ENCODE peak calls at places on chromosomes 11 and 22, in eight cellular contexts. Q is upper lobe of right lung; Z is colonic mucosa; S is stomach; O is CD8-positive, alpha-beta T cell; J is endodermal cell; X is body of pancreas; R is astrocyte of the spinal cord. N is an unnamed sample.

GRCh38 chr11:20105427-20105826 is 54.8 kb downstream of the DBX1 start:
- DNase-seq in Q (no peak), Z (no peak), S (no peak), O (no peak), J (no peak), X (no peak), R (no peak), N (no peak)

GRCh38 chr11:113001709-113002108 is 40.5 kb downstream of the NCAM1 start:
- DNase-seq in Q (no peak), Z (no peak), S (no peak), O (no peak), J (no peak), X (no peak), R (no peak), N (no peak)

GRCh38 chr11:69677744-69678143 is 2.6 kb upstream of the LTO1 start:
- DNase-seq in Q (no peak), Z (no peak), S (no peak), O (no peak), J (no peak), X (no peak), R (no peak), N (no peak)

GRCh38 chr22:41538583-41538982 is 5.7 kb downstream of the POLR3H start:
- DNase-seq in Q (no peak), Z (no peak), S (no peak), O (no peak), J (no peak), X (no peak), R (no peak), N (no peak)

GRCh38 chr11:118318112-118319030 is 13.8 kb downstream of the CD3E start:
- DNase-seq in Q (peak), Z (no peak), S (no peak), O (no peak), J (no peak), X (no peak), R (no peak), N (no peak)

GRCh38 chr11:14764899-14765527 is 121.4 kb downstream of the PDE3B start:
- DNase-seq in Q (no peak), Z (no peak), S (no peak), O (peak), J (no peak), X (no peak), R (peak), N (peak)

GRCh38 chr22:26066534-26066933 is 102.7 kb upstream of the SEZ6L start:
- DNase-seq in Q (no peak), Z (no peak), S (no peak), O (no peak), J (peak), X (no peak), R (no peak), N (no peak)

GRCh38 chr11:13883042-13883441 is 79.5 kb upstream of the SPON1 start:
- DNase-seq in Q (peak), Z (peak), S (no peak), O (no peak), J (no peak), X (no peak), R (no peak), N (no peak)

GRCh38 chr11:2870955-2871720 is 14.4 kb downstream of the CDKN1C start:
- DNase-seq in Q (no peak), Z (no peak), S (no peak), O (no peak), J (no peak), X (no peak), R (no peak), N (no peak)

GRCh38 chr11:106724293-106724892 is 293.9 kb downstream of the GUCY1A2 start:
- DNase-seq in Q (no peak), Z (no peak), S (no peak), O (no peak), J (no peak), X (no peak), R (no peak), N (peak)

GRCh38 chr11:59145534-59145933 is 2.9 kb downstream of the FAM111A start:
- DNase-seq in Q (no peak), Z (no peak), S (no peak), O (no peak), J (no peak), X (no peak), R (peak), N (peak)

GRCh38 chr11:72578051-72578450 is 96.2 kb downstream of the PDE2A start:
- DNase-seq in Q (peak), Z (no peak), S (no peak), O (no peak), J (peak), X (no peak), R (no peak), N (no peak)

GRCh38 chr11:104968856-104969776 is 742 bp upstream of the CASP4 start:
- DNase-seq in Q (peak), Z (peak), S (no peak), O (no peak), J (peak), X (peak), R (no peak), N (peak)

GRCh38 chr11:34345991-34346480 is 11.8 kb downstream of the ABTB2 start:
- DNase-seq in Q (no peak), Z (no peak), S (no peak), O (no peak), J (no peak), X (no peak), R (peak), N (peak)

GRCh38 chr11:106986261-106986660 is 32.0 kb downstream of the GUCY1A2 start:
- DNase-seq in Q (no peak), Z (no peak), S (no peak), O (no peak), J (no peak), X (no peak), R (peak), N (peak)

GRCh38 chr22:44263547-44263946 is 49.2 kb downstream of the SHISAL1 start:
- DNase-seq in Q (peak), Z (no peak), S (no peak), O (no peak), J (no peak), X (no peak), R (no peak), N (no peak)

GRCh38 chr22:26554956-26555355 is 35.0 kb downstream of the TPST2 start:
- DNase-seq in Q (no peak), Z (no peak), S (no peak), O (no peak), J (peak), X (no peak), R (no peak), N (no peak)

GRCh38 chr22:37240941-37241320 is 3.1 kb downstream of the RAC2 start:
- DNase-seq in Q (no peak), Z (no peak), S (no peak), O (peak), J (no peak), X (no peak), R (no peak), N (no peak)

GRCh38 chr11:107385361-107385982 is 72.2 kb downstream of the CWF19L2 start:
- DNase-seq in Q (no peak), Z (no peak), S (no peak), O (no peak), J (no peak), X (no peak), R (peak), N (peak)

GRCh38 chr11:46541593-46542371 is 52.0 kb downstream of the AMBRA1 start:
- DNase-seq in Q (peak), Z (peak), S (peak), O (no peak), J (no peak), X (peak), R (no peak), N (no peak)

GRCh38 chr11:68582416-68583046 is 101.8 kb upstream of the GAL start:
- DNase-seq in Q (no peak), Z (no peak), S (no peak), O (no peak), J (no peak), X (no peak), R (no peak), N (no peak)

GRCh38 chr11:20000393-20001134 is 159.7 kb downstream of the DBX1 start:
- DNase-seq in Q (no peak), Z (no peak), S (no peak), O (no peak), J (peak), X (no peak), R (no peak), N (no peak)

GRCh38 chr11:69007978-69008381 is 5.1 kb downstream of the MRGPRF start:
- DNase-seq in Q (peak), Z (no peak), S (no peak), O (no peak), J (peak), X (no peak), R (no peak), N (peak)

GRCh38 chr22:41380993-41381328 is 781 bp upstream of the TEF start:
- DNase-seq in Q (no peak), Z (peak), S (peak), O (no peak), J (no peak), X (peak), R (peak), N (peak)

GRCh38 chr22:22703715-22704114 is 59.3 kb downstream of the GGTLC2 start:
- DNase-seq in Q (no peak), Z (no peak), S (no peak), O (no peak), J (no peak), X (no peak), R (peak), N (peak)

GRCh38 chr11:8768625-8769333 is 86.2 kb downstream of the RPL27A start:
- DNase-seq in Q (no peak), Z (no peak), S (peak), O (no peak), J (peak), X (peak), R (peak), N (peak)

GRCh38 chr11:88886796-88887195 is 179.0 kb downstream of the GRM5 start:
- DNase-seq in Q (no peak), Z (peak), S (no peak), O (peak), J (peak), X (no peak), R (peak), N (peak)

GRCh38 chr11:105220175-105220574 is 80.6 kb upstream of the CARD18 start:
- DNase-seq in Q (no peak), Z (no peak), S (no peak), O (no peak), J (no peak), X (no peak), R (no peak), N (peak)

GRCh38 chr11:60910281-60910687 is 3.7 kb upstream of the TMEM109 start:
- DNase-seq in Q (no peak), Z (no peak), S (peak), O (no peak), J (no peak), X (no peak), R (no peak), N (no peak)

DNA sequence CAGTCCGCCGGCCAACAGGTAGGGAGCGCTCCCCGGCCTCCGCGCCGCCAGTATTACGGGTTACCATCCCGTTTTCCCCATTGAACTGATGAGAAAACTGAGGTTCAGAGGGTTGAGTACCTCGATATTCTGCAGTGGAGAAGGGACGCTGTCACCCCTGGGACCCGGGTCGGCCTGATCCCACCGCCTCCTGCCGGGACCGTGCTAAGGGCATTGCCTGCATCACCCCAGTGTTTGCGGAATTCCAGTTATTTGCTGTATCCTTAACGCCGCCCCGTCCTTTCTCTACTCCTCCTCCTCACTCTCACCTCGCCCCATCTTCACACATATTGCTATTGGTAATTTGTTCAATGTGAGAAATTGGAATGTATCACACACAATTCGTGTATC is 370 bp upstream of the A4GALT start:
- DNase-seq in Q (no peak), Z (no peak), S (no peak), O (no peak), J (no peak), X (no peak), R (no peak), N (peak)
- H3K4me3 ChIP-seq in Q (peak), Z (peak), S (peak), O (no peak), J (peak), X (no peak), R (peak), N (peak)

DNA sequence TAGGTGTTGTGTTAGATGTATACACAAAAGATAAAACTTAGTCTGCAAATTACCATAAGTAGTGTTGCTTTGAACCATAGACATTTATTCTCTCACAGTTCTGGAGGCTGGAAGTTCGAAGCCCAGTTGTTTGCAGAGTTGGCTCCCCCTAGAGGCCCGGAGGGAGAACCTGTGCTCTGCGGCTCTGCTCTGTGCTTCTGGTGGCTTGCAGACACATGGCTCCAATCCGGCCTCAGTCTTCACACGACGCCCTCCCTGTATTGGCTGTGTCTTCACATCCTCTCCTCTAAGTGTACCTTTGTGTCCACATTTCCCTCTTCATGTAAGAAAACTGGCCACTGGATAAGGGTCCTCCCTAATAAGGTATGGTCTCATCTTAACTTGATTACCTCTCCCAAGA is 128.4 kb downstream of the OPCML start:
- DNase-seq in Q (no peak), Z (no peak), S (no peak), O (no peak), J (peak), X (no peak), R (no peak), N (no peak)
- TF ChIP-seq CTCF in Q (peak), Z (no peak), S (no peak), O (no peak), J (peak), X (no peak), R (no peak), N (no peak)

DNA sequence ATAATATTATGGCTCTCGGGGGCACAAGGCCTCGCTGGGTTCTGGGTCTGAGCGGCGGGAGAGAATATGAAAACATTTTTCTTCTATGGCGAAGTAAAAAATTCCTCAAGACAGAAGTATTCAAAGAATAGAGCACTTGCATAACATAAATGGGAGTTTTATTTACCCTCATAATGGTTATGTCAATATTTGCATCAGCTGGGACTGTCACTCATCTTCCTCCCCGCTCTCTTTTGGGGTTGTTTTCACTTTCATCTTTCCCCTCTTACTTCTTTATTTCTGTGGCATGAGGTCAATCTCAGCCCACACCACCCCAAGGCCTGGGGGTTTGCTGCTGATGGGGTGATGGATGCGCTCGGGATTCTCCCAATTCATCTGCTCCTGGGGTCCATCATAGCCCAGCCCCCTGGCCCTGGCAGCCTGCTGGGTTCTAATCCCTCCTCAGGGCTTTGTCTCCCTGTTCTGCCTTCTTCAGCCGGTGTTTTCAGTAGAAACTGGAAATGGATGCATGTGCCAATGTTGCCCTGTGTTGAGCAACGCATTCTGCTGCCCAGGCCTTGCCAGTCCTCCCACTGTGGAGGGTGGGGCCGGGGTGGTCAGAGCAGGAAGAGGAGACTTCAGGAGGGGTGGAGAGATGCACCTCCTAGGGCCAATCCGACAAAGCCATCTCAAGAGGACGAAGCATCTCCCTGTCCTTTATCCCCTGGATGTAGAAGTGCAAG is 27.8 kb upstream of the ZBTB16 start:
- DNase-seq in Q (peak), Z (no peak), S (no peak), O (no peak), J (no peak), X (no peak), R (no peak), N (no peak)
- H3K4me3 ChIP-seq in Q (no peak), Z (no peak), S (no peak), O (no peak), J (no peak), X (no peak), R (no peak), N (no peak)

DNA sequence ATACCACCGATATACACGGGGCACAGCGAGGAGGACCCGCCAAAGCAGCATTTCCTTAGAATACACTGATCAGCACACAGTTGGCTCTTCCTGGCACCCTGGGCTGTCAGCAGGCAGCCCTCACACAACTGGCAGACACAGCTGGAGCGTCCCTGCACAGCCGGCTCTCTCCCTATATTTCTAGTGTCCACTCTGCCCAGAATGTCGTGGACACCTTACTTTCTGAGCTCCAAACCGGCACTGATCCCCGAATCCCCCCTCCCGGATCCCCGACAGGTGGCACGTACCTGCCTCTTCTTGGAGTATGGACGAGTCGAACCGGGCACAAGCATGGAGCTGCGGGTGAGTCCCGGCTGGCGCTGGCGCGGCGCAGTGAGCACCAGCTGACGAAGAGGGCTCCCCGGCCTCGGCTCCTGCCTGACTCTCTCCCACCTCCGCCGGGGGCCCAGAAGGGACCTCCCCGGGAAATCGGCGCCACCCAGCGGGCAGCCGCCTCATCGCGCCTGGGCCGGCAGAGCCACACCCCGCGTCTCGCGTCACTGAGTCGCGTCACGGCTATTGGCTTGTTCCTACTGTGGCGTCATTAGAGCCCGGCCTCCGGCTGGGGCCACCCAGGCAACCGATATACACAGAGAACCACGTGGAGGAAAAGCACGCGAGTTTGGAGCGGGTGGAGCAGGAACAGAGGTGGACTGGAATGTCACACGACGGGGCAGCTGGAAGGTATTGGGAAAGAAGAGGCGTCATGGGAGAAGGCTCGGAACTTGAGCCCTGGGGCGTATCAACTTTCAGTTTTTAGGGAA is at the start of gene USP2:
- DNase-seq in Q (peak), Z (peak), S (peak), O (peak), J (peak), X (peak), R (peak), N (peak)
- TF ChIP-seq CTCF in Q (peak), Z (peak), S (peak), O (peak), J (peak), X (peak), R (peak), N (peak)

GRCh38 chr11:65652511-65653228 is 10.0 kb downstream of the RELA start:
- DNase-seq in Q (peak), Z (peak), S (peak), O (peak), J (peak), X (peak), R (peak), N (peak)
- H3K4me3 ChIP-seq in Q (peak), Z (peak), S (peak), O (peak), J (peak), X (peak), R (peak), N (peak)

GRCh38 chr11:35413568-35413967 is 5.8 kb downstream of the SLC1A2 start:
- DNase-seq in Q (no peak), Z (no peak), S (no peak), O (no peak), J (no peak), X (no peak), R (no peak), N (no peak)

GRCh38 chr11:35415488-35415887 is 3.9 kb downstream of the SLC1A2 start:
- DNase-seq in Q (no peak), Z (no peak), S (no peak), O (no peak), J (no peak), X (no peak), R (no peak), N (no peak)

GRCh38 chr11:35407041-35407440 is 12.3 kb downstream of the SLC1A2 start:
- DNase-seq in Q (no peak), Z (no peak), S (no peak), O (no peak), J (no peak), X (no peak), R (no peak), N (no peak)

GRCh38 chr11:35412285-35412684 is 7.1 kb downstream of the SLC1A2 start:
- DNase-seq in Q (no peak), Z (no peak), S (no peak), O (no peak), J (no peak), X (no peak), R (no peak), N (peak)
- TF ChIP-seq CTCF in Q (peak), Z (no peak), S (no peak), O (peak), J (peak), X (peak), R (peak), N (peak)

GRCh38 chr22:30223303-30223702 is 23.3 kb downstream of the LIF start:
- DNase-seq in Q (no peak), Z (no peak), S (no peak), O (no peak), J (no peak), X (no peak), R (no peak), N (no peak)

GRCh38 chr22:30219668-30220278 is 26.8 kb downstream of the LIF start:
- DNase-seq in Q (no peak), Z (no peak), S (no peak), O (no peak), J (no peak), X (no peak), R (no peak), N (no peak)

GRCh38 chr22:30220338-30221009 is 26.1 kb downstream of the LIF start:
- DNase-seq in Q (no peak), Z (no peak), S (no peak), O (no peak), J (no peak), X (no peak), R (no peak), N (no peak)

GRCh38 chr22:30222321-30222720 is 24.2 kb downstream of the LIF start:
- DNase-seq in Q (no peak), Z (no peak), S (no peak), O (no peak), J (no peak), X (no peak), R (no peak), N (no peak)

GRCh38 chr22:30221121-30221992 is 25.2 kb downstream of the LIF start:
- DNase-seq in Q (no peak), Z (no peak), S (no peak), O (peak), J (no peak), X (no peak), R (no peak), N (no peak)
- H3K4me3 ChIP-seq in Q (no peak), Z (no peak), S (no peak), O (peak), J (no peak), X (no peak), R (no peak), N (no peak)

GRCh38 chr11:57459112-57460016 is 964 bp upstream of the RTN4RL2 start:
- DNase-seq in Q (no peak), Z (no peak), S (no peak), O (no peak), J (peak), X (no peak), R (no peak), N (no peak)

GRCh38 chr11:57456960-57457642 is 3.2 kb upstream of the RTN4RL2 start:
- DNase-seq in Q (peak), Z (peak), S (peak), O (peak), J (peak), X (peak), R (peak), N (peak)

GRCh38 chr11:57458410-57459111 is 1.8 kb upstream of the RTN4RL2 start:
- DNase-seq in Q (peak), Z (peak), S (peak), O (peak), J (peak), X (peak), R (no peak), N (peak)

GRCh38 chr11:57458060-57458409 is 2.3 kb upstream of the RTN4RL2 start:
- DNase-seq in Q (no peak), Z (no peak), S (no peak), O (no peak), J (peak), X (no peak), R (no peak), N (no peak)

GRCh38 chr11:57457643-57458023 is 2.7 kb upstream of the RTN4RL2 start:
- DNase-seq in Q (no peak), Z (no peak), S (no peak), O (no peak), J (no peak), X (no peak), R (no peak), N (no peak)
- TF ChIP-seq CTCF in Q (no peak), Z (peak), S (no peak), O (peak), J (no peak), X (no peak), R (no peak), N (no peak)